ENCODE peak calls at places on chromosomes 12 and 14, in eight cellular contexts. N, M, D, S, E, Y, P and Z are unnamed samples.

GRCh38 chr12:127063339-127064090 is 1203.5 kb upstream of the TMEM132C start:
- DNase-seq in Y (no peak), M (no peak), N (no peak), P (no peak), E (no peak), S (no peak), D (no peak), Z (no peak)

GRCh38 chr14:57732886-57733285 is 133.0 kb downstream of the SLC35F4 start:
- DNase-seq in E (no peak), S (no peak), Y (no peak), D (no peak), N (peak), P (no peak), M (no peak), Z (no peak)

GRCh38 chr12:19244312-19244711 is 114.8 kb downstream of the PLEKHA5 start:
- DNase-seq in D (no peak), Y (no peak), E (no peak), P (no peak), N (no peak), M (no peak), S (no peak), Z (no peak)

GRCh38 chr14:63603749-63604277 is 37.9 kb downstream of the WDR89 start:
- DNase-seq in M (no peak), D (no peak), E (no peak), P (no peak), N (no peak), Y (no peak), S (no peak), Z (no peak)

GRCh38 chr12:14614704-14615121 is 47.0 kb upstream of the PLBD1 start:
- DNase-seq in S (no peak), M (no peak), P (no peak), Y (no peak), D (no peak), E (no peak), N (no peak), Z (no peak)

GRCh38 chr14:93133476-93133875 is 17.8 kb upstream of the ITPK1 start:
- DNase-seq in D (no peak), P (peak), Y (no peak), S (no peak), M (no peak), E (no peak), N (no peak), Z (no peak)

GRCh38 chr14:90054803-90055202 is 7.0 kb upstream of the KCNK13 start:
- DNase-seq in E (no peak), Y (no peak), N (no peak), P (no peak), M (no peak), D (no peak), S (no peak), Z (no peak)

GRCh38 chr12:25933001-25933400 is 25.5 kb upstream of the RASSF8 start:
- DNase-seq in Y (no peak), D (no peak), N (no peak), E (no peak), P (no peak), M (no peak), S (no peak), Z (no peak)

GRCh38 chr14:71324767-71325272 is 417.6 kb downstream of the PCNX1 start:
- DNase-seq in P (peak), N (no peak), M (no peak), S (peak), D (no peak), Y (peak), E (no peak), Z (peak)

GRCh38 chr14:86961106-86961716 is 1031.8 kb downstream of the GALC start:
- DNase-seq in Y (peak), M (no peak), D (no peak), P (peak), S (peak), E (no peak), N (no peak), Z (no peak)

GRCh38 chr12:3117144-3117581 is 40.0 kb downstream of the TSPAN9 start:
- DNase-seq in N (no peak), M (no peak), D (no peak), S (no peak), Y (no peak), E (no peak), P (peak), Z (no peak)

DNA sequence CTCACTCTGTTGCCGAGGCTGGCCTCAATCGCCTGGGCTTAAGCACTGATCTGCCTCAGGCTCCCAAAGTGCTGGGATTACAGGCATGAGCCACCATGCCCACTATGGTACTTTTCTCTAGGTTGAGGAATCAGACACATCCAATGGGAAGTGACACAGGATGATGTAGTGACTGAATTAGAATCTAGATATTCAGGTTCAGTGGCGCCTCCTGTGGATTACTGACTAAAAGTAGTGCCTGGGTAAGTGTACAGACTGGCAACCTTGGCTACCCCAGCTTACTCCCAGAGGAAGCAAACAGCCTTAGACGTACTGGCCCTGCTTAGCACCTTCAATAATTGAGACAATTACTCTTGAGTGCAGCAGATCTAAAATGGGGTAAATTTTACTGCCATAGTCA is 22.8 kb downstream of the GALNT8 start:
- DNase-seq in M (no peak), N (no peak), Y (no peak), P (no peak), E (no peak), S (no peak), D (no peak), Z (no peak)
- TF ChIP-seq CTCF in M (no peak), N (no peak), Y (no peak), P (no peak), E (no peak), S (peak), D (no peak), Z (no peak)

DNA sequence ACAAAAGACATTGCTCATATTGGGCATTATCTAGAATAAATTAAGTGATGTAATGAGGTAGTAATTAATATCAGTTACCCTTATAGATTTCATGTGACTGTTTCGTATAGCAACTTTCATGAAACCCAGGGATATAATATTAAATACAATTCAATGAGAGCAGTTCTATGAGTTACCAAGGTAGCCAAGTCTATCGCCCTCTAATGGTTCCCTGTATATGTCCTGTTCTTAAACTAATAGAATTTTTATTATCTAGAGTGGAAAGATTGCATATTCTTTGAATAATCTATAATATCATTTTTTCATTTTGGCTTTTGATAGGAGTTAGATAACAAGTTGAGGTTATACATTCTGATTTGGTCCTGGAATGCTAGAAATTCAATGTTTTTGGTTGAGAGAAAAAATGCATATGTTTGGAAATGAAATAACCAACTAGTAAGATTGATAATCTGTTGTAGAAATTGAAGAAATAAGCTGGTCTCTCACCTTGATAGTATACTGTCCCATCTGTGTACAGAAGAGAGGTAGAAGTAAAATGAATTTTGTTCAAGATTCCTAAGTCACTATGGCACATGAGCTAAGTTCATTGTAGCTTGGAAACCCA is 59.7 kb downstream of the SCFD1 start:
- DNase-seq in M (no peak), E (no peak), D (no peak), N (no peak), S (no peak), Y (no peak), P (peak), Z (no peak)
- TF ChIP-seq CTCF in M (no peak), E (no peak), D (peak), N (no peak), S (peak), Y (peak), P (peak), Z (peak)

DNA sequence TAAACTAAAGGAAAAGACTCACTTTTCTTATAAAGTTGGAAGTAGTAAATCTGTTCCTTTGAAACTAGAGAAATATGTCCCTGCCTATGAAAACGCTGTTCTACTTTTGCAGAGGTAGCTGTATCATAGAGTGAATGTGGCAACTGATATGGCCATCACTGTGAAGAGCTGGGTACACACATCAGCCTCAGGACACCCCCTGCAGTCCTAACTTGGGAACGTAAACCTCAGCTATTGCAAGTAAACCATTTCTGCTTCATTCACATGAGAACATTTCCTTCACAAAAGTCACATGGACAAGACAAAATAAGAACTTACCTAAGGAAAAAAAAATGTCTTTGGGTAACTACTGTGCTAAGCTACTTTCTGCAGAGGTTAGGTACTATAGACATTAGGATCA is 233.3 kb upstream of the PPFIA2 start:
- DNase-seq in M (no peak), N (peak), S (peak), E (no peak), D (no peak), Y (peak), P (no peak), Z (peak)
- TF ChIP-seq CTCF in M (no peak), N (peak), S (peak), E (no peak), D (peak), Y (no peak), P (no peak), Z (no peak)

DNA sequence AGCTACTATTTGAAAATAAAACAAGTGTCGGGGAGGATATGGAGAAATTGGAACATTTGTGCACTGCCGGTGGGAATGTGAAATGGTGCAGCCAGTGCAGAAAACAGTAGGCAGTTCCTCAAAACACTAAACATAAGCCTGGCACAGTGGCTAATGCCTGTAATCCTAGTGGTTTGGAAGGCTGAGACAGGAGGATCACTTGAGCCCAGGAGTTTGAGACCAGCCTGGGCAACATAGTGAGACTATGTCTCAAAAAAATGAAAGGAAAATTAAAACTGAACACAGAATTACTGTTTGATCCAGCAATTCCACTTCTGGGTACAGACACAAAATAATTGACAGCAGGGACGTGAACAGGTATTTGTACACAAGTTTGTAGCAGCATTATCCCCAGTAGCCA is 12.6 kb downstream of the SIVA1 start:
- DNase-seq in E (no peak), D (no peak), Y (no peak), S (no peak), P (no peak), N (no peak), M (no peak), Z (no peak)
- TF ChIP-seq CTCF in E (no peak), D (no peak), Y (no peak), S (no peak), P (no peak), N (no peak), M (no peak), Z (no peak)

DNA sequence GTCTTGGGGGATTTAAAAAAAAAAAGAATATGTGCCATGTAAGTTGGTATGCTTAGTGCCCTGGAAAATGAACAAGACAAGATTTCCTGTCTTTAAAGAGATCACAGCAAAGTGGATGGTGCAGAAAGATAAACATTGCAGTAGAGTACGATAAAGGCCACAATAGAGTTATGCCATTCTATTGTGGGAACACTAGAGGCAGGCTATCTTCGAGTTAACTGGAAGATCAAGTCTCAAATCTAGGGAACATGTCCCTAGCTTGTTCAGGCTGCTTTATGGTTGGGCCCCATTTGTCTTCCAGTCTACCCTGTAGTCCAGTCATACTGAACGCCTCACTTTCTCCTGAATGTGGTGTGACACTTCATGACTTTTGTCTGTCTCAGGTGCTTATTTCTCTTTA is 18.7 kb upstream of the CCT2 start:
- DNase-seq in P (no peak), S (no peak), E (no peak), M (no peak), D (no peak), Y (no peak), N (no peak), Z (no peak)
- TF ChIP-seq CTCF in P (no peak), S (peak), E (no peak), M (no peak), D (no peak), Y (no peak), N (no peak), Z (no peak)

DNA sequence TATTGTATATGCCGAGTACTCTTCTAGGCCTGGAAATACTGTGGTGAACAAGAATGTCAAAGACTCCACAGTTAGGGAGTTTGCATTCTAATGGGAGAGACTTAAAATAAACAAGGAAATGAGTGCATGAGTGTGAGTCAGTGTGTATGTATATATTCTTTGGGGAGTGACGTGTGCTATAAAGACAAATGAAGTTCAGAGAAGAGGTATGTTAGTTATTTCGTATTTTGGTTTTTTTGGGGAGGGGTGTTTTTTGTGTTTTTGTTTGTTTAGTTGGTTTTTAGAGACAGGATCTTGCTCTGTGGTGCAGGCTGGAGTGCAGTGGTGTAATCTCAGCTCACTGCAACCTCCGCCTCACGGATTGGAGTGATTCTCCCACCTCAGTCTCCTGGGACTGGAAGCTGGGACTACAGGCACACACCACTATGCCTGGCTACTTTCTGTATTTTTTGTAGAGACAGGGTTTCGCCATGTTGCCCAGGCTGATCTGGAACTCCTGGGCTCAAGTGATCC is 74.3 kb downstream of the SRGAP1 start:
- DNase-seq in E (no peak), D (no peak), N (no peak), M (no peak), P (peak), S (no peak), Y (no peak), Z (no peak)
- TF ChIP-seq CTCF in E (no peak), D (no peak), N (no peak), M (no peak), P (no peak), S (no peak), Y (no peak), Z (no peak)